ENCODE peak calls at places on chromosome 2, in five cellular contexts. One of them, this sample, is unnamed.
A peak's percentile ranks its signal among the peaks of the same experiment; 100 is the strongest.

GRCh38 chr2:10389191-10389590 is 58.9 kb downstream of the ODC1 start:
- DNase-seq in NCI-H1092: no peak
- DNase-seq in cardiac fibroblast: no peak
- DNase-seq in activated effector memory CD4-positive, alpha-beta T cell treated with Interleukin-2 at 50 U/mL for 16 hours: no peak
- DNase-seq in activated naive CD4-positive, alpha-beta T cell treated with Interleukin-2 at 50 U/mL for 16 hours: no peak
- DNase-seq in this sample: no peak

GRCh38 chr2:227602358-227602757 is 3.7 kb downstream of the SCYGR2 start:
- DNase-seq in activated effector memory CD4-positive, alpha-beta T cell treated with Interleukin-2 at 50 U/mL for 16 hours: no peak
- DNase-seq in NCI-H1092: no peak
- DNase-seq in activated naive CD4-positive, alpha-beta T cell treated with Interleukin-2 at 50 U/mL for 16 hours: no peak
- DNase-seq in cardiac fibroblast: no peak
- DNase-seq in this sample: no peak

GRCh38 chr2:97011977-97012569 is 25.7 kb upstream of the FAM178B start:
- DNase-seq in cardiac fibroblast: peak; percentile 82
- DNase-seq in NCI-H1092: peak; percentile 19
- DNase-seq in activated naive CD4-positive, alpha-beta T cell treated with Interleukin-2 at 50 U/mL for 16 hours: no peak
- DNase-seq in activated effector memory CD4-positive, alpha-beta T cell treated with Interleukin-2 at 50 U/mL for 16 hours: no peak
- DNase-seq in this sample: no peak

GRCh38 chr2:198137733-198138132 is 333.3 kb downstream of the PLCL1 start:
- DNase-seq in cardiac fibroblast: no peak
- DNase-seq in activated effector memory CD4-positive, alpha-beta T cell treated with Interleukin-2 at 50 U/mL for 16 hours: no peak
- DNase-seq in activated naive CD4-positive, alpha-beta T cell treated with Interleukin-2 at 50 U/mL for 16 hours: no peak
- DNase-seq in NCI-H1092: no peak
- DNase-seq in this sample: no peak

GRCh38 chr2:239061824-239062560 is 214.1 kb downstream of the TWIST2 start:
- DNase-seq in cardiac fibroblast: no peak
- DNase-seq in activated effector memory CD4-positive, alpha-beta T cell treated with Interleukin-2 at 50 U/mL for 16 hours: no peak
- DNase-seq in NCI-H1092: no peak
- DNase-seq in activated naive CD4-positive, alpha-beta T cell treated with Interleukin-2 at 50 U/mL for 16 hours: no peak
- DNase-seq in this sample: no peak

GRCh38 chr2:207341114-207341750 is 175.5 kb upstream of the KLF7 start:
- DNase-seq in activated naive CD4-positive, alpha-beta T cell treated with Interleukin-2 at 50 U/mL for 16 hours: no peak
- DNase-seq in cardiac fibroblast: no peak
- DNase-seq in NCI-H1092: no peak
- DNase-seq in activated effector memory CD4-positive, alpha-beta T cell treated with Interleukin-2 at 50 U/mL for 16 hours: no peak
- DNase-seq in this sample: no peak

GRCh38 chr2:150467641-150467963 is 19.9 kb downstream of the RND3 start:
- DNase-seq in NCI-H1092: no peak
- DNase-seq in activated effector memory CD4-positive, alpha-beta T cell treated with Interleukin-2 at 50 U/mL for 16 hours: no peak
- DNase-seq in activated naive CD4-positive, alpha-beta T cell treated with Interleukin-2 at 50 U/mL for 16 hours: no peak
- DNase-seq in cardiac fibroblast: no peak
- DNase-seq in this sample: no peak

GRCh38 chr2:102033028-102033749 is 41.4 kb downstream of the IL1R2 start:
- DNase-seq in cardiac fibroblast: peak; percentile 90
- DNase-seq in activated effector memory CD4-positive, alpha-beta T cell treated with Interleukin-2 at 50 U/mL for 16 hours: no peak
- DNase-seq in activated naive CD4-positive, alpha-beta T cell treated with Interleukin-2 at 50 U/mL for 16 hours: no peak
- DNase-seq in NCI-H1092: no peak
- DNase-seq in this sample: no peak

GRCh38 chr2:207682557-207682956 is 28.9 kb upstream of the CCNYL1 start:
- DNase-seq in activated effector memory CD4-positive, alpha-beta T cell treated with Interleukin-2 at 50 U/mL for 16 hours: no peak
- DNase-seq in activated naive CD4-positive, alpha-beta T cell treated with Interleukin-2 at 50 U/mL for 16 hours: no peak
- DNase-seq in NCI-H1092: no peak
- DNase-seq in cardiac fibroblast: no peak
- DNase-seq in this sample: no peak

This sample was measured in esophagus muscularis mucosa.